ENCODE peak calls at places on chromosomes 4 and X, in six cellular contexts. D is ACHN, Q is NCI-H510A, C is SW480, A is dorsolateral prefrontal cortex, V is caudate nucleus. U is an unnamed sample.

GRCh38 chrX:150476183-150476699 is 92.2 kb upstream of the MTM1 start:
- DNase-seq in V (no peak), C (no peak), Q (no peak), A (no peak), D (no peak), U (peak)

GRCh38 chrX:100649550-100650356 is 5.8 kb downstream of the SRPX2 start:
- DNase-seq in A (no peak), Q (no peak), D (no peak), V (no peak), C (no peak), U (peak)

GRCh38 chrX:40158036-40158706 is 60.4 kb upstream of the BCOR start:
- DNase-seq in C (no peak), Q (no peak), D (peak), V (peak), A (no peak), U (no peak)

GRCh38 chr4:19776021-19776459 is 475.7 kb upstream of the SLIT2 start:
- DNase-seq in Q (peak), A (no peak), V (no peak), D (peak), C (no peak), U (peak)

GRCh38 chr4:174198396-174199179 is 84.9 kb downstream of the FBXO8 start:
- DNase-seq in A (no peak), C (no peak), V (no peak), D (no peak), Q (no peak), U (peak)

GRCh38 chr4:76897522-76898384 is at the start of gene SOWAHB:
- DNase-seq in A (peak), V (no peak), Q (peak), C (peak), D (peak), U (no peak)

GRCh38 chrX:140040397-140040796 is 75.1 kb upstream of the CXorf66 start:
- DNase-seq in Q (no peak), V (no peak), C (peak), A (no peak), D (peak), U (no peak)

GRCh38 chr4:41156574-41156973 is 57.8 kb downstream of the APBB2 start:
- DNase-seq in A (no peak), V (no peak), Q (no peak), C (no peak), D (no peak), U (no peak)

GRCh38 chr4:18039113-18039512 is 17.6 kb upstream of the LCORL start:
- DNase-seq in V (no peak), A (no peak), Q (no peak), C (no peak), D (no peak), U (no peak)

GRCh38 chr4:182955411-182955810 is 38.2 kb upstream of the DCTD start:
- DNase-seq in Q (no peak), V (no peak), C (no peak), A (no peak), D (no peak), U (no peak)

GRCh38 chrX:77160301-77160700 is 286.9 kb upstream of the FGF16 start:
- DNase-seq in D (no peak), C (no peak), A (no peak), Q (no peak), V (no peak), U (no peak)

GRCh38 chr4:164252286-164252685 is 501.6 kb upstream of the SMIM31 start:
- DNase-seq in V (peak), Q (no peak), D (peak), A (peak), C (no peak), U (no peak)

GRCh38 chr4:128668566-128668965 is 140.9 kb upstream of the JADE1 start:
- DNase-seq in C (no peak), Q (no peak), D (no peak), V (no peak), A (no peak), U (no peak)

GRCh38 chr4:79917246-79917645 is 155.8 kb downstream of the ANTXR2 start:
- DNase-seq in V (no peak), C (peak), Q (no peak), A (no peak), D (peak), U (peak)

GRCh38 chr4:91288702-91289311 is 1015.0 kb upstream of the GRID2 start:
- DNase-seq in C (no peak), Q (no peak), V (no peak), D (no peak), A (no peak), U (no peak)

GRCh38 chr4:151199496-151200190 is 77.3 kb upstream of the PRSS48 start:
- DNase-seq in Q (no peak), C (no peak), V (peak), A (peak), D (no peak), U (no peak)

GRCh38 chr4:56630876-56631666 is 50.0 kb downstream of the HOPX start:
- DNase-seq in V (no peak), Q (no peak), D (no peak), C (no peak), A (no peak), U (peak)

GRCh38 chr4:10108818-10109783 is 7.5 kb downstream of the WDR1 start:
- DNase-seq in A (no peak), D (no peak), Q (no peak), V (no peak), C (no peak), U (no peak)

GRCh38 chr4:114318309-114318708 is 280.3 kb upstream of the UGT8 start:
- DNase-seq in D (no peak), A (no peak), C (no peak), Q (no peak), V (no peak), U (no peak)

GRCh38 chrX:103726477-103726876 is 15.8 kb downstream of the TMEM31 start:
- DNase-seq in D (no peak), A (no peak), Q (no peak), C (no peak), V (no peak), U (no peak)

GRCh38 chrX:10071451-10072163 is 85.2 kb upstream of the CLCN4 start:
- DNase-seq in V (no peak), C (no peak), D (no peak), Q (peak), A (no peak), U (no peak)

GRCh38 chr4:6746721-6747689 is 31.0 kb downstream of the BLOC1S4 start:
- DNase-seq in C (peak), D (no peak), V (no peak), A (no peak), Q (peak), U (no peak)

U was measured in AG09309.